ENCODE peak calls at places on chromosomes 1 and 21, in nine cellular contexts. V, Z, I, M, N, F, Q, U and O are unnamed samples.
A peak's percentile ranks its signal among the peaks of the same experiment; 100 is the strongest.

GRCh38 chr1:117363591-117364048 is 3.6 kb upstream of the MAN1A2 start:
- DNase-seq in Z (no peak), N (no peak), U (no peak), V (no peak), Q (no peak), I (no peak), F (no peak), M (no peak), O (peak; percentile 40)

GRCh38 chr1:212982430-212983152 is 32.2 kb downstream of the VASH2 start:
- DNase-seq in F (no peak), Z (no peak), N (no peak), M (no peak), U (no peak), Q (no peak), V (no peak), I (no peak), O (no peak)

GRCh38 chr1:185526318-185527307 is 207.6 kb upstream of the HMCN1 start:
- DNase-seq in V (no peak), Q (no peak), I (no peak), M (no peak), Z (no peak), F (no peak), U (peak; percentile 11), N (no peak), O (no peak)

GRCh38 chr1:35288761-35289160 is 20.3 kb downstream of the ZMYM4 start:
- DNase-seq in F (peak; percentile 76), N (no peak), U (no peak), M (peak; percentile 88), Q (peak; percentile 43), V (no peak), I (no peak), Z (no peak), O (peak; percentile 45)

GRCh38 chr1:157137051-157137772 is 983 bp downstream of the ETV3 start:
- DNase-seq in F (peak; percentile 22), Q (peak; percentile 45), M (peak; percentile 47), V (no peak), Z (no peak), I (no peak), U (peak; percentile 36), N (no peak), O (peak; percentile 36)

GRCh38 chr1:230641346-230641745 is 935 bp upstream of the COG2 start:
- DNase-seq in Z (no peak), V (no peak), F (no peak), U (no peak), I (no peak), Q (peak; percentile 40), N (no peak), M (peak; percentile 76), O (peak; percentile 51)

GRCh38 chr1:179807691-179808485 is 64.8 kb downstream of the FAM163A start:
- DNase-seq in M (peak; percentile 44), U (no peak), V (no peak), Z (no peak), Q (peak; percentile 8), F (peak; percentile 67), N (no peak), I (peak; percentile 52), O (peak; percentile 18)

GRCh38 chr1:239025997-239026694 is 360.2 kb upstream of the CHRM3 start:
- DNase-seq in Q (no peak), I (no peak), F (no peak), Z (no peak), N (no peak), U (no peak), M (no peak), V (no peak), O (no peak)

GRCh38 chr1:34840426-34840825 is 19.1 kb downstream of the SMIM12 start:
- DNase-seq in N (no peak), M (no peak), U (no peak), Z (no peak), V (no peak), Q (no peak), F (no peak), I (no peak), O (no peak)

GRCh38 chr1:42747125-42747524 is 7.1 kb upstream of the CLDN19 start:
- DNase-seq in Z (no peak), M (no peak), F (no peak), N (peak; percentile 62), U (peak; percentile 20), Q (no peak), I (peak; percentile 79), V (no peak), O (no peak)

GRCh38 chr1:232626452-232626851 is 3.5 kb downstream of the SIPA1L2 start:
- DNase-seq in Q (no peak), M (no peak), F (no peak), V (no peak), N (no peak), U (no peak), I (no peak), Z (no peak), O (no peak)

GRCh38 chr1:223513309-223513708 is 120.1 kb downstream of the CCDC185 start:
- DNase-seq in F (no peak), I (no peak), Q (no peak), V (no peak), Z (no peak), N (no peak), U (no peak), M (no peak), O (no peak)

GRCh38 chr21:38788275-38788911 is 17.3 kb upstream of the ETS2 start:
- DNase-seq in U (no peak), F (no peak), M (no peak), I (no peak), Q (no peak), Z (no peak), N (no peak), V (no peak), O (no peak)

GRCh38 chr1:100145116-100145515 is 12.2 kb downstream of the TRMT13 start:
- DNase-seq in Q (no peak), Z (no peak), U (no peak), I (no peak), V (no peak), M (no peak), N (no peak), F (no peak), O (no peak)

GRCh38 chr1:33171993-33172813 is 9.6 kb downstream of the TRIM62 start:
- DNase-seq in V (no peak), U (no peak), Z (no peak), N (no peak), F (no peak), I (no peak), M (no peak), Q (no peak), O (no peak)

GRCh38 chr1:46487818-46488218 is 1.8 kb upstream of the DMBX1 start:
- DNase-seq in V (no peak), Q (no peak), N (no peak), I (no peak), U (no peak), Z (no peak), F (no peak), M (peak; percentile 17), O (no peak)

GRCh38 chr1:1360511-1361169 is 2.3 kb upstream of the MXRA8 start:
- DNase-seq in N (no peak), U (no peak), Q (peak; percentile 77), M (peak; percentile 94), F (peak; percentile 92), V (no peak), Z (no peak), I (no peak), O (peak; percentile 66)

GRCh38 chr1:62613890-62614289 is 16.6 kb downstream of the ANGPTL3 start:
- DNase-seq in F (no peak), U (no peak), M (no peak), V (no peak), Z (no peak), Q (no peak), I (no peak), N (no peak), O (no peak)

GRCh38 chr1:85151446-85151845 is 49.4 kb downstream of the SYDE2 start:
- DNase-seq in U (no peak), I (no peak), F (no peak), M (no peak), Q (no peak), Z (no peak), V (no peak), N (no peak), O (no peak)